ENCODE peak calls at places on chromosomes 12 and 14, in six cellular contexts. One of them, this sample, is unnamed.

GRCh38 chr14:98605043-98605442 is 667.0 kb downstream of the BCL11B start:
- DNase-seq in IMR-90: no peak
- DNase-seq in Peyer's patch: no peak
- DNase-seq in mesendoderm: peak; percentile 7
- DNase-seq in cardiac muscle cell: no peak
- DNase-seq in small intestine: no peak
- DNase-seq in this sample: no peak

GRCh38 chr14:95304342-95304741 is 15.4 kb downstream of the CLMN start:
- DNase-seq in IMR-90: no peak
- DNase-seq in Peyer's patch: no peak
- DNase-seq in mesendoderm: no peak
- DNase-seq in cardiac muscle cell: no peak
- DNase-seq in small intestine: no peak
- DNase-seq in this sample: no peak

GRCh38 chr12:93824514-93825500 is 147.6 kb downstream of the CRADD start:
- DNase-seq in IMR-90: peak; percentile 43
- DNase-seq in Peyer's patch: no peak
- DNase-seq in mesendoderm: peak; percentile 94
- DNase-seq in cardiac muscle cell: peak; percentile 12
- DNase-seq in small intestine: no peak
- DNase-seq in this sample: no peak

GRCh38 chr12:122423258-122424165 is 1.0 kb upstream of the CLIP1 start:
- DNase-seq in IMR-90: peak; percentile 62
- DNase-seq in Peyer's patch: no peak
- DNase-seq in mesendoderm: peak; percentile 78
- DNase-seq in cardiac muscle cell: peak; percentile 48
- DNase-seq in small intestine: peak; percentile 29
- DNase-seq in this sample: peak; percentile 46

GRCh38 chr12:68154768-68155167 is 4.8 kb downstream of the IFNG start:
- DNase-seq in IMR-90: no peak
- DNase-seq in Peyer's patch: no peak
- DNase-seq in mesendoderm: no peak
- DNase-seq in cardiac muscle cell: peak; percentile 40
- DNase-seq in small intestine: no peak
- DNase-seq in this sample: no peak

GRCh38 chr14:62957562-62957961 is 87.7 kb downstream of the KCNH5 start:
- DNase-seq in IMR-90: peak; percentile 99
- DNase-seq in Peyer's patch: no peak
- DNase-seq in mesendoderm: no peak
- DNase-seq in cardiac muscle cell: no peak
- DNase-seq in small intestine: no peak
- DNase-seq in this sample: no peak

GRCh38 chr12:62787606-62788005 is 147.3 kb downstream of the PPM1H start:
- DNase-seq in IMR-90: no peak
- DNase-seq in Peyer's patch: no peak
- DNase-seq in mesendoderm: no peak
- DNase-seq in cardiac muscle cell: no peak
- DNase-seq in small intestine: no peak
- DNase-seq in this sample: no peak

GRCh38 chr12:62270384-62270783 is 10.2 kb downstream of the USP15 start:
- DNase-seq in IMR-90: no peak
- DNase-seq in Peyer's patch: no peak
- DNase-seq in mesendoderm: no peak
- DNase-seq in cardiac muscle cell: no peak
- DNase-seq in small intestine: no peak
- DNase-seq in this sample: no peak

GRCh38 chr12:122855071-122855829 is 20.0 kb downstream of the HIP1R start:
- DNase-seq in IMR-90: no peak
- DNase-seq in Peyer's patch: no peak
- DNase-seq in mesendoderm: no peak
- DNase-seq in cardiac muscle cell: no peak
- DNase-seq in small intestine: no peak
- DNase-seq in this sample: no peak

GRCh38 chr12:110343921-110344555 is 59.5 kb downstream of the ANAPC7 start:
- DNase-seq in IMR-90: no peak
- DNase-seq in Peyer's patch: no peak
- DNase-seq in mesendoderm: no peak
- DNase-seq in cardiac muscle cell: no peak
- DNase-seq in small intestine: no peak
- DNase-seq in this sample: no peak

GRCh38 chr14:99217066-99217465 is 54.9 kb downstream of the BCL11B start:
- DNase-seq in IMR-90: no peak
- DNase-seq in Peyer's patch: no peak
- DNase-seq in mesendoderm: no peak
- DNase-seq in cardiac muscle cell: no peak
- DNase-seq in small intestine: no peak
- DNase-seq in this sample: no peak

GRCh38 chr14:74524076-74524812 is 30.7 kb downstream of the ISCA2 start:
- DNase-seq in IMR-90: peak; percentile 60
- DNase-seq in Peyer's patch: no peak
- DNase-seq in mesendoderm: no peak
- DNase-seq in cardiac muscle cell: no peak
- DNase-seq in small intestine: no peak
- DNase-seq in this sample: no peak

GRCh38 chr12:9344540-9344939 is 136.3 kb upstream of the PZP start:
- DNase-seq in IMR-90: no peak
- DNase-seq in Peyer's patch: no peak
- DNase-seq in mesendoderm: no peak
- DNase-seq in cardiac muscle cell: no peak
- DNase-seq in small intestine: no peak
- DNase-seq in this sample: no peak

GRCh38 chr12:86666311-86666710 is 410.1 kb upstream of the MGAT4C start:
- DNase-seq in IMR-90: no peak
- DNase-seq in Peyer's patch: no peak
- DNase-seq in mesendoderm: no peak
- DNase-seq in cardiac muscle cell: no peak
- DNase-seq in small intestine: no peak
- DNase-seq in this sample: no peak

GRCh38 chr12:50928392-50928791 is 24.0 kb upstream of the HIGD1C start:
- DNase-seq in IMR-90: no peak
- DNase-seq in Peyer's patch: no peak
- DNase-seq in mesendoderm: no peak
- DNase-seq in cardiac muscle cell: no peak
- DNase-seq in small intestine: no peak
- DNase-seq in this sample: no peak

GRCh38 chr12:110585231-110585799 is 2.2 kb upstream of the PPTC7 start:
- DNase-seq in IMR-90: peak; percentile 32
- DNase-seq in Peyer's patch: no peak
- DNase-seq in mesendoderm: peak; percentile 26
- DNase-seq in cardiac muscle cell: peak; percentile 82
- DNase-seq in small intestine: no peak
- DNase-seq in this sample: no peak

GRCh38 chr12:80222261-80222660 is 122.9 kb downstream of the OTOGL start:
- DNase-seq in IMR-90: peak; percentile 27
- DNase-seq in Peyer's patch: no peak
- DNase-seq in mesendoderm: no peak
- DNase-seq in cardiac muscle cell: no peak
- DNase-seq in small intestine: no peak
- DNase-seq in this sample: no peak

GRCh38 chr12:113266106-113266895 is 45.0 kb downstream of the TPCN1 start:
- DNase-seq in IMR-90: no peak
- DNase-seq in Peyer's patch: peak; percentile 39
- DNase-seq in mesendoderm: no peak
- DNase-seq in cardiac muscle cell: no peak
- DNase-seq in small intestine: no peak
- DNase-seq in this sample: no peak
- H3K4me1 ChIP-seq in IMR-90: no peaks in the 10 kb centered on the region
- H3K4me1 ChIP-seq in Peyer's patch: no peaks in the 10 kb centered on the region
- H3K4me1 ChIP-seq in mesendoderm: no peaks in the 10 kb centered on the region
- H3K4me1 ChIP-seq in cardiac muscle cell: no peaks in the 10 kb centered on the region
- H3K4me1 ChIP-seq in small intestine: no peaks in the 10 kb centered on the region
- H3K4me1 ChIP-seq in this sample: no peaks in the 10 kb centered on the region

GRCh38 chr14:21096438-21096837 is 2.0 kb downstream of the ZNF219 start:
- DNase-seq in IMR-90: no peak
- DNase-seq in Peyer's patch: no peak
- DNase-seq in mesendoderm: no peak
- DNase-seq in cardiac muscle cell: no peak
- DNase-seq in small intestine: no peak
- DNase-seq in this sample: no peak
- H3K4me1 ChIP-seq in IMR-90: peaks cover 4% of the 10 kb centered on the region
- H3K4me1 ChIP-seq in Peyer's patch: no peaks in the 10 kb centered on the region
- H3K4me1 ChIP-seq in mesendoderm: peaks cover 21% of the 10 kb centered on the region
- H3K4me1 ChIP-seq in cardiac muscle cell: peaks cover 28% of the 10 kb centered on the region
- H3K4me1 ChIP-seq in small intestine: peaks cover 2% of the 10 kb centered on the region
- H3K4me1 ChIP-seq in this sample: peaks cover 7% of the 10 kb centered on the region

DNA sequence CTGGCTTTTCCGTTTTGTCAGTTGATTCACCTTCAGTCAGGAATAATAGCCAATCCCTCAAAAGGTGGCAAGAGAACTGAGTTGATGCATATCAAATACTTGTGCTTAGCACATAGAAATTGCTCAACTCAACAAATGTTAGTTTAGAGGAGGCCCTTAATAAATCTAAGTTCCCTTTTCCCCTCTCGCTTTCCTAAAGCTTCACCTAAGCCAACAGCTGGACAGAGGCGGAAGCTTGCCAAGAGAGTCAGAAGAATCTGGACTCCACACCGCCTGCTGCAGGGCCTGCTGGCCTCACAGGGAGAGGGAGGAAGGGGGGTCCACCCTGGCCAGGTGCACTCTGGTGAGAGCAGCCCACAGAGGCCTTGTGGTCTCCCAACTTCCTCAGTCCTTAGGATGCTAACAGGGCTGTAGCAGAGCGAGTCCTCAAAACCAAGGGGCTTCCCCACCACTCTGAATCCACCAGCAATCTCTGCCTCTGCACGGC is 213.1 kb downstream of the CHST11 start:
- DNase-seq in IMR-90: peak; percentile 35
- DNase-seq in Peyer's patch: no peak
- DNase-seq in mesendoderm: no peak
- DNase-seq in cardiac muscle cell: no peak
- DNase-seq in small intestine: no peak
- DNase-seq in this sample: peak; percentile 46
- H3K4me1 ChIP-seq in IMR-90: peaks cover 7% of the 10 kb centered on the region
- H3K4me1 ChIP-seq in Peyer's patch: peaks cover 23% of the 10 kb centered on the region
- H3K4me1 ChIP-seq in mesendoderm: peaks cover 12% of the 10 kb centered on the region
- H3K4me1 ChIP-seq in cardiac muscle cell: peaks cover 64% of the 10 kb centered on the region
- H3K4me1 ChIP-seq in small intestine: peaks cover 21% of the 10 kb centered on the region
- H3K4me1 ChIP-seq in this sample: peaks cover 10% of the 10 kb centered on the region

GRCh38 chr14:81312289-81312876 is 87.7 kb downstream of the STON2 start:
- DNase-seq in IMR-90: no peak
- DNase-seq in Peyer's patch: no peak
- DNase-seq in mesendoderm: peak; percentile 75
- DNase-seq in cardiac muscle cell: no peak
- DNase-seq in small intestine: no peak
- DNase-seq in this sample: no peak
- H3K4me1 ChIP-seq in IMR-90: no peaks in the 10 kb centered on the region
- H3K4me1 ChIP-seq in Peyer's patch: no peaks in the 10 kb centered on the region
- H3K4me1 ChIP-seq in mesendoderm: peaks cover 24% of the 10 kb centered on the region
- H3K4me1 ChIP-seq in cardiac muscle cell: peaks cover 19% of the 10 kb centered on the region
- H3K4me1 ChIP-seq in small intestine: no peaks in the 10 kb centered on the region
- H3K4me1 ChIP-seq in this sample: no peaks in the 10 kb centered on the region

GRCh38 chr12:4282103-4282891 is 8.7 kb downstream of the CCND2 start:
- DNase-seq in IMR-90: no peak
- DNase-seq in Peyer's patch: no peak
- DNase-seq in mesendoderm: no peak
- DNase-seq in cardiac muscle cell: no peak
- DNase-seq in small intestine: no peak
- DNase-seq in this sample: peak; percentile 15
- H3K4me1 ChIP-seq in IMR-90: no peaks in the 10 kb centered on the region
- H3K4me1 ChIP-seq in Peyer's patch: no peaks in the 10 kb centered on the region
- H3K4me1 ChIP-seq in mesendoderm: peaks cover 8% of the 10 kb centered on the region
- H3K4me1 ChIP-seq in cardiac muscle cell: peaks cover 31% of the 10 kb centered on the region
- H3K4me1 ChIP-seq in small intestine: peaks cover 12% of the 10 kb centered on the region
- H3K4me1 ChIP-seq in this sample: peaks cover 35% of the 10 kb centered on the region

GRCh38 chr14:103125098-103126070 is 2.1 kb downstream of the TNFAIP2 start:
- DNase-seq in IMR-90: no peak
- DNase-seq in Peyer's patch: no peak
- DNase-seq in mesendoderm: no peak
- DNase-seq in cardiac muscle cell: no peak
- DNase-seq in small intestine: no peak
- DNase-seq in this sample: no peak
- H3K4me1 ChIP-seq in IMR-90: peaks cover 17% of the 10 kb centered on the region
- H3K4me1 ChIP-seq in Peyer's patch: peaks cover 19% of the 10 kb centered on the region
- H3K4me1 ChIP-seq in mesendoderm: peaks cover 10% of the 10 kb centered on the region
- H3K4me1 ChIP-seq in cardiac muscle cell: no peaks in the 10 kb centered on the region
- H3K4me1 ChIP-seq in small intestine: peaks cover 5% of the 10 kb centered on the region
- H3K4me1 ChIP-seq in this sample: peaks cover 13% of the 10 kb centered on the region

GRCh38 chr14:53952533-53952932 is 4.1 kb downstream of the BMP4 start:
- DNase-seq in IMR-90: no peak
- DNase-seq in Peyer's patch: no peak
- DNase-seq in mesendoderm: peak; percentile 71
- DNase-seq in cardiac muscle cell: peak; percentile 36
- DNase-seq in small intestine: no peak
- DNase-seq in this sample: peak; percentile 21

GRCh38 chr14:53953002-53953827 is 3.4 kb downstream of the BMP4 start:
- DNase-seq in IMR-90: peak; percentile 74
- DNase-seq in Peyer's patch: peak; percentile 90
- DNase-seq in mesendoderm: peak; percentile 93
- DNase-seq in cardiac muscle cell: peak; percentile 94
- DNase-seq in small intestine: peak; percentile 65
- DNase-seq in this sample: peak; percentile 88

GRCh38 chr14:53953828-53954550 is 2.6 kb downstream of the BMP4 start:
- DNase-seq in IMR-90: peak; percentile 29
- DNase-seq in Peyer's patch: peak; percentile 71
- DNase-seq in mesendoderm: peak; percentile 66
- DNase-seq in cardiac muscle cell: peak; percentile 65
- DNase-seq in small intestine: peak; percentile 42
- DNase-seq in this sample: peak; percentile 40

GRCh38 chr14:53950031-53950793 is 6.4 kb downstream of the BMP4 start:
- DNase-seq in IMR-90: no peak
- DNase-seq in Peyer's patch: no peak
- DNase-seq in mesendoderm: no peak
- DNase-seq in cardiac muscle cell: no peak
- DNase-seq in small intestine: no peak
- DNase-seq in this sample: no peak

GRCh38 chr14:53951661-53952265 is 4.9 kb downstream of the BMP4 start:
- DNase-seq in IMR-90: no peak
- DNase-seq in Peyer's patch: no peak
- DNase-seq in mesendoderm: peak; percentile 63
- DNase-seq in cardiac muscle cell: peak; percentile 44
- DNase-seq in small intestine: no peak
- DNase-seq in this sample: no peak
- H3K4me1 ChIP-seq in IMR-90: peaks cover 4% of the 10 kb centered on the region
- H3K4me1 ChIP-seq in Peyer's patch: peaks cover 6% of the 10 kb centered on the region
- H3K4me1 ChIP-seq in mesendoderm: no peaks in the 10 kb centered on the region
- H3K4me1 ChIP-seq in cardiac muscle cell: no peaks in the 10 kb centered on the region
- H3K4me1 ChIP-seq in small intestine: no peaks in the 10 kb centered on the region
- H3K4me1 ChIP-seq in this sample: peaks cover 4% of the 10 kb centered on the region

GRCh38 chr14:79500489-79500888 is 710.8 kb downstream of the DIO2 start:
- DNase-seq in IMR-90: no peak
- DNase-seq in Peyer's patch: no peak
- DNase-seq in mesendoderm: no peak
- DNase-seq in cardiac muscle cell: no peak
- DNase-seq in small intestine: no peak
- DNase-seq in this sample: no peak

GRCh38 chr14:79502101-79502750 is 709.1 kb downstream of the DIO2 start:
- DNase-seq in IMR-90: no peak
- DNase-seq in Peyer's patch: no peak
- DNase-seq in mesendoderm: peak; percentile 64
- DNase-seq in cardiac muscle cell: peak; percentile 12
- DNase-seq in small intestine: no peak
- DNase-seq in this sample: no peak

DNA sequence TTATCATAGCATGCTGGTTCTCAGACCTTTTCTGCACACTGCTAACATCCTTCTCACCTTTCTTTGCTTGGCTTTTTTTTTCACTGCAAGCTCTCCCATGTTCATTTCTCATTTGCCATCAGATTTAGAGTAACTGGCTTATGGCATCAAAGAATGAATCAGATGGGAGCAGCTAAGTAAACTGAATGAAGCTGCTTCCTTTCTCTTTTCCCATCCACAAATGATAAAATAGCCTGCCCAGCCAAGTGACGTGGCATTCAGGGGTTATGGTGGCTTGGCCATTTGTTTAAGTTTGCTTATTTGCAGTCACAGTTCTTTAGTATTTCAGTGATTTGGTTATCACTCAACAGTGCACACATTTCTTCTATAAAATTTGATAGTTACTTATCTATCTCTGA is 708.6 kb downstream of the DIO2 start:
- DNase-seq in IMR-90: peak; percentile 59
- DNase-seq in Peyer's patch: no peak
- DNase-seq in mesendoderm: no peak
- DNase-seq in cardiac muscle cell: no peak
- DNase-seq in small intestine: no peak
- DNase-seq in this sample: no peak
- H3K4me1 ChIP-seq in IMR-90: no peaks in the 10 kb centered on the region
- H3K4me1 ChIP-seq in Peyer's patch: no peaks in the 10 kb centered on the region
- H3K4me1 ChIP-seq in mesendoderm: no peaks in the 10 kb centered on the region
- H3K4me1 ChIP-seq in cardiac muscle cell: no peaks in the 10 kb centered on the region
- H3K4me1 ChIP-seq in small intestine: no peaks in the 10 kb centered on the region
- H3K4me1 ChIP-seq in this sample: no peaks in the 10 kb centered on the region